ENCODE peak calls at places on chromosomes 16 and 17, in four cellular contexts. E is stomach, D is lung, U is GM13977. O is an unnamed sample.

GRCh38 chr17:47821424-47822379 is at the start of gene OSBPL7:
- DNase-seq in E (peak), D (peak), U (peak), O (peak)

GRCh38 chr17:1905190-1905919 is 75.5 kb downstream of the RPA1 start:
- DNase-seq in E (no peak), U (no peak), D (no peak), O (no peak)

GRCh38 chr17:3920940-3921852 is 4.9 kb upstream of the P2RX1 start:
- DNase-seq in D (no peak), U (no peak), E (peak), O (no peak)

GRCh38 chr16:30561212-30561816 is 3.1 kb upstream of the ZNF764 start:
- DNase-seq in U (no peak), E (peak), D (peak), O (peak)

GRCh38 chr16:9311303-9311954 is 220.0 kb downstream of the HAPSTR1 start:
- DNase-seq in U (no peak), E (no peak), D (no peak), O (peak)

GRCh38 chr17:47275245-47275984 is 21.8 kb downstream of the ITGB3 start:
- DNase-seq in D (peak), E (peak), U (no peak), O (peak)

GRCh38 chr16:82983390-82983789 is 356.6 kb downstream of the CDH13 start:
- DNase-seq in E (no peak), D (no peak), U (no peak), O (no peak)

GRCh38 chr16:66065869-66066403 is 300.6 kb upstream of the CDH5 start:
- DNase-seq in D (no peak), U (no peak), E (no peak), O (no peak)

GRCh38 chr16:50102046-50102756 is 36.4 kb downstream of the HEATR3 start:
- DNase-seq in U (peak), D (no peak), E (no peak), O (no peak)

GRCh38 chr16:17050468-17050867 is 420.3 kb downstream of the XYLT1 start:
- DNase-seq in U (no peak), D (no peak), E (no peak), O (no peak)

GRCh38 chr16:17056666-17057065 is 414.1 kb downstream of the XYLT1 start:
- DNase-seq in E (no peak), D (peak), U (no peak), O (no peak)

GRCh38 chr16:17058471-17058870 is 412.3 kb downstream of the XYLT1 start:
- DNase-seq in U (no peak), D (peak), E (no peak), O (no peak)

DNA sequence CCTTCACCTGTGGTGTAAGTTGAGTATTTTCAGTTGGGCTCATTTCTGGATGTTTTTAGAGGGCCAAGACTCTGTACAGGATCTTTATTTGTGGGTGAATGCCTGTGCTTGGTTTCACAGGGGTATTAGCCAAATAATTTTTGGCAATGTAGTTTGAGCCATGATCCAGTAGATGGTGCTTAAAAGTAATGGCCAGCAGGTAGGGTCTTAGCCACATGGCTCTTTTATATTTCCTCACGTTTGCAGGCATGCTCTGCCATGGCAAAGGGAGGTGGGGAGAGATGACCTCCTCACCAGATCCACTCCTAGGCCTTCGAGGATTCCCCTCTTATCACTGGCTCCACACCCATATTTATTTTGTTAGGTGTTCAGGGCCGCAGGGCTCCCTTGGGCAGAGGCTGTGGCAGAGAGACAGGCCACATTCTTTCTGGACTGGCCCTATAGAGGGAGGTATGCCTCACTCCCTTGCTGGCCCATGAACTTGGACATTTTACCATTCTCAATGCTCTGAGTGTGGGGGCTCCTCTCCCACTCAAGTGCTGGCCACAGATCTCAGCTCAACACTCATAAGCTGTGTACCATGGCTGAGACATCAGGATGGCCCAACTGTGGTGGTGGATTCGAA is 417.1 kb downstream of the XYLT1 start:
- DNase-seq in U (no peak), E (no peak), D (no peak), O (no peak)
- TF ChIP-seq CTCF in U (peak), E (no peak), D (no peak), O (no peak)

DNA sequence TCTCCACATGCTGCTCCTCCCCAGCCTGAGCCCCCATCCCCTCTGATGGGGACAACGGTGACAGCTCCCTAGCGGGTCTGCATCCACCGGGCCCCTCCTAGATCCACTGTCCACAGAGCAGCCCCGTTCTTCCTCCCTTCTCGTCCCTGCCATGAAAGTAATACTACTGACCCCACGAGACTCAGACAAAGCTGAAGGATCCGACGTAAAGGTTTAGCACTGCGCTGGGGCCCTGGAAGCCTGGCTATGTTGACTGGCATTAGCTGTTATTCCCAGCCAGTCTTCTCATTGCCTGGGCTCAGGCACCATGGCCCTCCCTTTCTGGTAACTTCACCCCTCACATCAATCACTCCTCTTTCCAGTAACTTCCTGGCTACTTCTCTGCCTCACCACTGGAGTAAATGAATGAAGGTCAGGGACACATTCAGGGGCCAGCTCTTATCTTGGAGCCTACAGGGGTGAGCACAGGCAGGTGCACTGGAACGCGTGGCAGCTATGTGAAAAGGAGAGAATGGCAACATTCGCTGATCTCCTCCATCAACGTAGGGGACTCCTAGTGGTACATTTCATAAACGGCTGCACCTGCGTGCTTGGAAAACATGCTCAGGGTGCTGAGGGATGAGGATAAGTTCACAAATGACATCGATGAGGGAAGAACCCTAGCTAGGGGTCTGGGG is 30.5 kb downstream of the VAC14 start:
- DNase-seq in E (no peak), D (no peak), U (no peak), O (no peak)
- TF ChIP-seq CTCF in E (no peak), D (no peak), U (no peak), O (no peak)

DNA sequence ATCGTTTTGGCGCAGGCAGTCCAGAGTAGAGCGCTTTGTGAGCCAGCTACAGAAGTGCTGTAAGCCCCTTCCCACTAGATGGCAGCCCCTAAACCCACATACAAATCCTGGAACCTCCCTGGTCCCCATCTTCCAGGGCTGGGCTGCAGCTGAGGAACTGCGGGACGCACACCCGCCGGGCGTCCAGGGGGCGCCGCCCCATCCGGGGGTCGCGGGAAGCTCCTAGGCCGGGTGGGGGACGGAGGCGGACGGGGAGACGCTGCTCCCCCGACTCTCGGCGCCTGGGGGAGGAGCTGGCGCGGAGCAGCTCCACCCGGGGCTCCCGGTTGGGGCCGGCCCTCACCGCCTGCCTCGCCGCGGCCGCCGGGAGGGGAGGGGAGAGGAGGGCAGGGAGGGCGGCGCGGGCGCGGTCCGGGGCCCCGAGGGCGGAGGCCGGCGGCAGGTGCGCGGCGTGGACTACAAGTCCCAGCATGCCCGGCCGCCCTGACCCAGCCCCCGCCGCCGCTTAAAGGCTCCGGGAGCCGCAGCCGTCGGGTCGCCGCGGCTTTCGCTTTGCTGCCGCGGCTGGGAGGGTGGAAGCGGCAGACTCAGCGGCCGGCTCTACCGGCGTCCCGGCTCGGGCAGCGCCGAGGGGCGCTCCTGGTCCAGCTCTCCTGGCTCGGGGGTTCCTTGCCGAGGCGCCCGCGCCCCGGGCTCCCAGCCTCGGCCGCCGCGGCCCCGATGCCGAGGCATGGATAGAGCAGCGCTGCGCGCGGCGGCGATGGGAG is at the start of gene KSR1:
- DNase-seq in D (peak), E (peak), U (peak), O (peak)
- TF ChIP-seq CTCF in D (no peak), E (no peak), U (peak), O (peak)

GRCh38 chr17:65699459-65699858 is 138.0 kb upstream of the AXIN2 start:
- DNase-seq in U (no peak), D (no peak), E (no peak), O (no peak)

GRCh38 chr17:65697661-65698060 is 136.2 kb upstream of the AXIN2 start:
- DNase-seq in E (no peak), U (no peak), D (no peak), O (no peak)

GRCh38 chr17:65694601-65695000 is 133.2 kb upstream of the AXIN2 start:
- DNase-seq in D (no peak), E (no peak), U (no peak), O (no peak)

GRCh38 chr17:65696739-65697394 is 135.4 kb upstream of the AXIN2 start:
- DNase-seq in D (no peak), U (no peak), E (no peak), O (no peak)

DNA sequence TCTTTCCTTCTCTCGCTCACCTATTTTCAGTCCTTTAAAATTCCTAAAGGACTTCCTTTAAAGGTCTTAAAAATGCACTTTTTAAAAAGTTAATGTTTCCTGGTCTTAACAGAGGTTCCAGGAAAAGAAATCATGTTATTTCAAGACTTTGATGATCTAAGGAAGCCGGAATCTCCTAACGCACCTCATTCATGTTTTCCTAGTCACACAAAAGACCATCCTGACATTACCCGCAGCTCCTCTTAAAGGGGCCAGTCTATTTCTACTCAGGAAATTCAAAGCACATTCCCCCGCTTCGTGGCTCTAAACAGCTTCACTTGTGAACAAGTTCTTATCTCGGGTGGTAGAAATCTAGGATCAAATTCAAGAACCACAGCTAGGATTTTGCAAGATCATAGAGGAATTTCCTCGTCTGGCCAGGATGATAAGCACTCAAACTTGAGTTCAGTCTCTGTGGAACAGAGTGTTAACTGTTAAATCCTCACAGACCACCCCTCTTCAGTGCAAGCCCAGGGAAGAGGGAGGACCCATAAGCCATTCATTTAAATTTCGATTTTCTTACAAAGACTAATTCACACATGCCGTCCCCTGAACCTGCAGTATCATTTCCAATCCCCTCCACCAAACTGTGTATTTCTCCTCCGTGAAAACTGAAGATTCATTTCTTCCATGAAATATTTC is 137.1 kb upstream of the AXIN2 start:
- DNase-seq in D (peak), U (no peak), E (no peak), O (no peak)
- TF ChIP-seq CTCF in D (no peak), U (no peak), E (no peak), O (no peak)

GRCh38 chr16:63289834-63290460 is 1253.7 kb upstream of the CDH8 start:
- DNase-seq in E (peak), U (peak), D (no peak), O (no peak)
- TF ChIP-seq CTCF in E (peak), U (peak), D (peak), O (peak)

GRCh38 chr17:6413073-6413472 is 21.8 kb downstream of the AIPL1 start:
- DNase-seq in U (peak), D (no peak), E (no peak), O (no peak)
- TF ChIP-seq CTCF in U (peak), D (no peak), E (no peak), O (no peak)